ENCODE peak calls at places on chromosomes 1 and 21, in four cellular contexts. One of them, this sample, is unnamed.
A peak's percentile ranks its signal among the peaks of the same experiment; 100 is the strongest.

GRCh38 chr1:150066838-150067183 is 765 bp upstream of the VPS45 start:
- DNase-seq in substantia nigra: peak; percentile 41
- DNase-seq in HFFc6: no peak
- DNase-seq in activated effector memory CD4-positive, alpha-beta T cell treated with Interleukin-2 at 50 U/mL for 16 hours: peak; percentile 7
- DNase-seq in this sample: no peak

GRCh38 chr1:178189814-178190213 is 95.9 kb downstream of the RASAL2 start:
- DNase-seq in HFFc6: no peak
- DNase-seq in activated effector memory CD4-positive, alpha-beta T cell treated with Interleukin-2 at 50 U/mL for 16 hours: no peak
- DNase-seq in substantia nigra: peak; percentile 3
- DNase-seq in this sample: peak; percentile 21

GRCh38 chr1:33256701-33257387 is 552 bp downstream of the ZNF362 start:
- DNase-seq in HFFc6: peak; percentile 72
- DNase-seq in activated effector memory CD4-positive, alpha-beta T cell treated with Interleukin-2 at 50 U/mL for 16 hours: peak; percentile 50
- DNase-seq in substantia nigra: peak; percentile 13
- DNase-seq in this sample: no peak

GRCh38 chr1:41423511-41424191 is 60.8 kb downstream of the EDN2 start:
- DNase-seq in activated effector memory CD4-positive, alpha-beta T cell treated with Interleukin-2 at 50 U/mL for 16 hours: no peak
- DNase-seq in substantia nigra: no peak
- DNase-seq in HFFc6: no peak
- DNase-seq in this sample: no peak

GRCh38 chr1:154445040-154445472 is 39.9 kb downstream of the IL6R start:
- DNase-seq in HFFc6: peak; percentile 81
- DNase-seq in activated effector memory CD4-positive, alpha-beta T cell treated with Interleukin-2 at 50 U/mL for 16 hours: peak; percentile 18
- DNase-seq in substantia nigra: no peak
- DNase-seq in this sample: peak; percentile 93

GRCh38 chr1:110136911-110137310 is 13.4 kb upstream of the SLC6A17 start:
- DNase-seq in activated effector memory CD4-positive, alpha-beta T cell treated with Interleukin-2 at 50 U/mL for 16 hours: no peak
- DNase-seq in substantia nigra: peak; percentile 68
- DNase-seq in HFFc6: no peak
- DNase-seq in this sample: no peak

GRCh38 chr1:175009532-175009931 is 9.8 kb downstream of the CACYBP start:
- DNase-seq in HFFc6: no peak
- DNase-seq in substantia nigra: no peak
- DNase-seq in activated effector memory CD4-positive, alpha-beta T cell treated with Interleukin-2 at 50 U/mL for 16 hours: no peak
- DNase-seq in this sample: no peak

GRCh38 chr1:108643492-108644333 is 17.2 kb downstream of the HENMT1 start:
- DNase-seq in HFFc6: peak; percentile 59
- DNase-seq in substantia nigra: peak; percentile 5
- DNase-seq in activated effector memory CD4-positive, alpha-beta T cell treated with Interleukin-2 at 50 U/mL for 16 hours: no peak
- DNase-seq in this sample: peak; percentile 36

GRCh38 chr1:207414606-207415108 is 39.5 kb upstream of the CR2 start:
- DNase-seq in HFFc6: no peak
- DNase-seq in substantia nigra: no peak
- DNase-seq in activated effector memory CD4-positive, alpha-beta T cell treated with Interleukin-2 at 50 U/mL for 16 hours: no peak
- DNase-seq in this sample: no peak

GRCh38 chr1:111399792-111400610 is 27.5 kb downstream of the OVGP1 start:
- DNase-seq in HFFc6: peak; percentile 31
- DNase-seq in activated effector memory CD4-positive, alpha-beta T cell treated with Interleukin-2 at 50 U/mL for 16 hours: no peak
- DNase-seq in substantia nigra: peak; percentile 30
- DNase-seq in this sample: peak; percentile 38

GRCh38 chr1:40847023-40847740 is 15.0 kb downstream of the CITED4 start:
- DNase-seq in substantia nigra: no peak
- DNase-seq in activated effector memory CD4-positive, alpha-beta T cell treated with Interleukin-2 at 50 U/mL for 16 hours: no peak
- DNase-seq in HFFc6: peak; percentile 43
- DNase-seq in this sample: no peak

GRCh38 chr1:228212415-228212965 is 4.6 kb downstream of the OBSCN start:
- DNase-seq in activated effector memory CD4-positive, alpha-beta T cell treated with Interleukin-2 at 50 U/mL for 16 hours: no peak
- DNase-seq in substantia nigra: no peak
- DNase-seq in HFFc6: no peak
- DNase-seq in this sample: no peak

GRCh38 chr1:235888119-235888643 is 21.5 kb upstream of the LYST start:
- DNase-seq in activated effector memory CD4-positive, alpha-beta T cell treated with Interleukin-2 at 50 U/mL for 16 hours: peak; percentile 24
- DNase-seq in HFFc6: no peak
- DNase-seq in substantia nigra: no peak
- DNase-seq in this sample: no peak

GRCh38 chr21:36155603-36156338 is 853 bp upstream of the DOP1B start:
- DNase-seq in substantia nigra: no peak
- DNase-seq in HFFc6: no peak
- DNase-seq in activated effector memory CD4-positive, alpha-beta T cell treated with Interleukin-2 at 50 U/mL for 16 hours: no peak
- DNase-seq in this sample: no peak